ENCODE peak calls at places on chromosomes 7 and 10, in nine cellular contexts. O, J, K, N, B, L, X, A and C are unnamed samples.

GRCh38 chr7:152131981-152132494 is 106.6 kb downstream of the GALNT11 start:
- DNase-seq in B (no peak), K (no peak), J (no peak), N (no peak), A (no peak), L (no peak), O (no peak), X (no peak), C (no peak)

GRCh38 chr7:129257168-129257567 is 32.3 kb downstream of the AHCYL2 start:
- DNase-seq in X (no peak), O (no peak), L (no peak), N (no peak), K (no peak), J (no peak), A (no peak), B (no peak), C (no peak)

GRCh38 chr10:13528138-13528874 is 508 bp downstream of the BEND7 start:
- DNase-seq in J (peak; percentile 26), B (no peak), N (no peak), L (peak; percentile 36), A (no peak), X (peak; percentile 18), K (peak; percentile 43), O (peak; percentile 29), C (no peak)

GRCh38 chr7:151313857-151314256 is 27.8 kb upstream of the NUB1 start:
- DNase-seq in K (no peak), J (peak; percentile 71), A (peak; percentile 61), O (peak; percentile 88), B (no peak), N (peak; percentile 21), X (no peak), L (peak; percentile 54), C (peak; percentile 26)

GRCh38 chr10:95850791-95851190 is 57.0 kb upstream of the CC2D2B start:
- DNase-seq in N (no peak), B (no peak), L (no peak), X (no peak), A (no peak), K (no peak), J (no peak), O (no peak), C (no peak)

GRCh38 chr7:985915-986741 is 3.1 kb downstream of the CYP2W1 start:
- DNase-seq in K (no peak), B (no peak), L (no peak), N (no peak), A (peak; percentile 49), J (no peak), O (peak; percentile 95), X (peak; percentile 76), C (no peak)

GRCh38 chr7:150378853-150379589 is at the start of gene ZNF775:
- DNase-seq in O (peak; percentile 97), N (peak; percentile 88), J (peak; percentile 99), B (peak; percentile 98), K (peak; percentile 97), A (peak; percentile 89), L (peak; percentile 97), X (peak; percentile 96), C (peak; percentile 92)

GRCh38 chr7:75573477-75574019 is 81.4 kb downstream of the SPDYE5 start:
- DNase-seq in K (no peak), A (no peak), X (no peak), B (no peak), O (no peak), L (no peak), J (no peak), N (no peak), C (no peak)

GRCh38 chr7:2637505-2638223 is 5.9 kb downstream of the TTYH3 start:
- DNase-seq in A (no peak), N (peak; percentile 52), B (no peak), X (no peak), K (peak; percentile 67), L (no peak), J (peak; percentile 77), O (peak; percentile 88), C (peak; percentile 71)

GRCh38 chr7:155652156-155653124 is 8.0 kb downstream of the RBM33 start:
- DNase-seq in A (peak; percentile 76), B (no peak), O (no peak), K (no peak), J (no peak), N (no peak), X (no peak), L (no peak), C (no peak)

GRCh38 chr7:155660758-155661093 is 16.3 kb downstream of the RBM33 start:
- DNase-seq in A (no peak), X (no peak), L (no peak), N (no peak), K (no peak), O (no peak), B (no peak), J (no peak), C (no peak)

GRCh38 chr7:155653773-155654172 is 9.3 kb downstream of the RBM33 start:
- DNase-seq in J (no peak), A (peak; percentile 63), N (no peak), K (no peak), X (no peak), L (no peak), O (no peak), B (no peak), C (no peak)

GRCh38 chr7:155660059-155660757 is 15.7 kb downstream of the RBM33 start:
- DNase-seq in L (no peak), N (no peak), A (peak; percentile 37), X (no peak), O (no peak), B (no peak), K (no peak), J (no peak), C (no peak)

DNA sequence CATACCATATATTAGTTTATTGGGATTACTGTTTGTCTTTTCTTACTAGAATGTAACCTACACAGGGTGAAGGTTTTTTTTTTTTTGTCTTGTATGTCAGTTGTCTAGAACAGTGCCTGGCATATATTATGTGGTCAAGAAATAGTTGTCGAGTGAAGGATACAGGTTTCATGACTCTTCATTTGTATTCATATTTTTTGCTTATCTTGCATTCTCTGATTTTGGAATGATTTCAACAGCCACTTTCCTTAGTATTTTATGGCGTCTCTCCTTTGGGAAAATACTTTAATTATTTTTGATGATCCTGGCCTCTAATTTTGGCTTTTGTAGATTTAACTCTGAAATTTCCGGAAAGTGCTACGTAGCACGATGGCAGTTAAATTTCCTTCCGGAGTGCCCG is 12.4 kb downstream of the RBM33 start:
- DNase-seq in J (no peak), O (no peak), X (no peak), N (no peak), B (no peak), L (no peak), A (no peak), K (no peak), C (no peak)
- TF ChIP-seq POLR2A in J (no peak), O (no peak), X (no peak), N (no peak), B (no peak), L (no peak), A (no peak), K (no peak), C (no peak)

GRCh38 chr10:25824050-25824449 is 110.0 kb upstream of the MYO3A start:
- DNase-seq in L (no peak), K (no peak), B (no peak), A (no peak), O (no peak), X (no peak), N (no peak), J (no peak), C (no peak)

GRCh38 chr10:25818751-25819150 is 115.3 kb upstream of the MYO3A start:
- DNase-seq in J (no peak), O (no peak), L (no peak), K (no peak), B (no peak), X (no peak), N (no peak), A (no peak), C (no peak)

GRCh38 chr10:25815999-25816768 is 117.8 kb upstream of the MYO3A start:
- DNase-seq in L (no peak), N (no peak), X (no peak), B (no peak), J (no peak), A (no peak), K (no peak), O (no peak), C (no peak)

GRCh38 chr10:25815236-25815635 is 118.8 kb upstream of the MYO3A start:
- DNase-seq in J (no peak), B (no peak), X (no peak), N (no peak), L (no peak), O (no peak), A (no peak), K (no peak), C (no peak)

DNA sequence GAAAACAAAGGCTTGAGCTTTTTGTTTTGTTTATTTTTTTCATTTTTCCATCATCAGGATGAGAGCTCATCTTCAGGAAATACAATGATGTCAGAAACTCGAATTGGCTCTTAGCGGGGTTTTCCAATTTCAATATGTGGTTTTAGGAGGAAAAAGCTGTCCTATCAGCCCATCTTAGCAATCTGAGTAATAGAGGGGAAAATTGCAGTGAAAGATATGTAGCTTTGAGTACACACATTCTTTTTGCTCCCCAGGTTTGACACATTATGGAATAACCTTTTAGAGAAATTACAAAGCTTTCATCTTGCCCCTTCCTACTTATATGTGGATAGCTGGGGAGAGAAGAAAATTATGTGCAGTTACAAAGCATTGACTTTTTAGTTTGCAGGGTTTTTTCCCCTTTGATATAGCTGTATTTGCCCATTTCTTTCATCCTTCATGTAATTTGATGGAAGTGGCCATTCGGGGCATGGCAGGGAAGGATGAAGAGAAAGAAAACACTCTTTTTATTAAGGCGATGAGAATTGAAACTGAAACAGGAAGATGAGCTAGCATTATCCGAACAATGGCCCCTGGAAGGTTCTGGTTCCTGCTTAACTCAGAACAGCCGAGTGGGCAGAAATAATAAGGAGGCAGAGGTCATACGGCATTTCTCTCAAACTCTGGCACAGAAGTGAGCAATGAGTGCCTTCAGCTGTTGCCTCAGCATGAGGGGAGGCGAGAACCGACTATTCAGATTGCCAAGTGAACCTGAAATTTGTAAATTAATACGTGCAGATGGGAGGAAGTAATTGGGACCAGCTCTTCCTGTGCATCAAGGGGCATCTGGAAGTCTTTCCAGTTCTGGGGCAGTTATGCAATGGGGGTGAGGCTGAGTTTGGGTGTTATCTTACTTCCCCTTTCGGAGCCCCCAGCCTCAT is 113.3 kb upstream of the MYO3A start:
- DNase-seq in L (no peak), O (no peak), J (no peak), A (no peak), K (no peak), N (no peak), X (no peak), B (no peak), C (no peak)
- H3K4me3 ChIP-seq in L (no peak overlapping the region), O (no peak overlapping the region), J (no peak overlapping the region), A (no peak overlapping the region), K (no peak overlapping the region), N (no peak overlapping the region), X (no peak overlapping the region), B (no peak overlapping the region), C (no peak overlapping the region)

GRCh38 chr7:158760936-158761335 is 56.3 kb upstream of the NCAPG2 start:
- DNase-seq in J (no peak), N (no peak), O (no peak), A (no peak), B (no peak), L (no peak), K (no peak), X (no peak), C (no peak)
- TF ChIP-seq CTCF in J (no peak), N (no peak), O (no peak), A (peak; percentile 10), B (no peak), L (peak; percentile 7), K (no peak), X (no peak), C (no peak)

DNA sequence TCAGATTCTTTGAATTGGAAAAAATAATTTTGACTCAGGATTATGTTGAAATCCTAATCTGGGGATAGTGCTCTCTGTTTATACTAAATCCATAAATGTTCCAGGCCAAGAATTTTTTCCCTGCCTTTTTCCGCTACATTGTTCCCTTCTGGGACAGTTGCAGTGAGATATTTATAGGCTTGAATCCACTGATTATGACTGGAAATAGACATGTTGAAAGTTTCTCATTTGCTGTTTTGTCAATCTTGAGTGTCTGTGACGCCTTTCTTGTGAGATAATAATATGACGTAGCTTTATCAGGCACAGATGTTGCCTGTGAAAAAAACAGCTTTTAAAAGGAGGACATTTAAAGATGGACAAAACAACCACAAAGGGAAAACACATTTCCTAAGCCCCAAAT is 155.9 kb downstream of the ARID5B start:
- DNase-seq in J (no peak), X (no peak), B (no peak), O (no peak), K (no peak), N (peak; percentile 48), A (no peak), L (no peak), C (no peak)
- TF ChIP-seq POLR2A in J (no peak), X (no peak), B (no peak), O (no peak), K (no peak), N (no peak), A (no peak), L (no peak), C (no peak)